ENCODE peak calls at places on chromosomes 5 and 9, in four cellular contexts. D is GM12878, I is upper lobe of left lung, A is stomach. R is an unnamed sample.

GRCh38 chr9:109923371-109923770 is 143.4 kb downstream of the PALM2AKAP2 start:
- DNase-seq in D (no peak), I (no peak), A (no peak), R (no peak)

GRCh38 chr9:126114409-126114760 is 212.2 kb upstream of the MVB12B start:
- DNase-seq in D (no peak), I (no peak), A (peak), R (no peak)

GRCh38 chr9:35645736-35646582 is 4.8 kb downstream of the SIT1 start:
- DNase-seq in D (no peak), I (no peak), A (peak), R (peak)

GRCh38 chr5:91281409-91281808 is 101.7 kb downstream of the ARRDC3 start:
- DNase-seq in D (no peak), I (no peak), A (no peak), R (no peak)

GRCh38 chr9:4299006-4299795 is 667 bp downstream of the GLIS3 start:
- DNase-seq in D (no peak), I (peak), A (peak), R (peak)

GRCh38 chr5:34459908-34460307 is 196.2 kb upstream of the RAI14 start:
- DNase-seq in D (no peak), I (no peak), A (no peak), R (no peak)

GRCh38 chr9:112881366-112881765 is 9.3 kb downstream of the SLC46A2 start:
- DNase-seq in D (no peak), I (no peak), A (no peak), R (no peak)

GRCh38 chr5:36897616-36898015 is 21.0 kb downstream of the NIPBL start:
- DNase-seq in D (no peak), I (no peak), A (no peak), R (no peak)

GRCh38 chr9:135980926-135981630 is 19.9 kb upstream of the UBAC1 start:
- DNase-seq in D (no peak), I (no peak), A (no peak), R (no peak)

GRCh38 chr5:53116597-53116996 is 7.0 kb upstream of the MOCS2 start:
- DNase-seq in D (no peak), I (no peak), A (no peak), R (no peak)

GRCh38 chr9:86714976-86715375 is 232.3 kb downstream of the GAS1 start:
- DNase-seq in D (no peak), I (no peak), A (no peak), R (no peak)

GRCh38 chr9:95942016-95942415 is 66.5 kb downstream of the ERCC6L2 start:
- DNase-seq in D (no peak), I (no peak), A (no peak), R (no peak)

GRCh38 chr5:31196309-31196708 is 2.8 kb downstream of the CDH6 start:
- DNase-seq in D (no peak), I (no peak), A (no peak), R (no peak)

GRCh38 chr5:172561151-172561550 is 79.9 kb upstream of the NEURL1B start:
- DNase-seq in D (no peak), I (no peak), A (no peak), R (no peak)

GRCh38 chr5:171270136-171270535 is 38.9 kb upstream of the TLX3 start:
- DNase-seq in D (no peak), I (no peak), A (no peak), R (no peak)

GRCh38 chr5:138241688-138242547 is 28.8 kb upstream of the CDC23 start:
- DNase-seq in D (no peak), I (peak), A (peak), R (no peak)

GRCh38 chr5:50963647-50964584 is 297.5 kb downstream of the PARP8 start:
- DNase-seq in D (no peak), I (peak), A (no peak), R (no peak)

GRCh38 chr9:76687861-76688374 is 76.3 kb upstream of the PCA3 start:
- DNase-seq in D (no peak), I (no peak), A (peak), R (no peak)

GRCh38 chr9:96494215-96494800 is 44.3 kb downstream of the HABP4 start:
- DNase-seq in D (no peak), I (no peak), A (no peak), R (no peak)

GRCh38 chr5:16454686-16455085 is 10.9 kb downstream of the ZNF622 start:
- DNase-seq in D (no peak), I (no peak), A (no peak), R (no peak)

GRCh38 chr5:181205735-181206401 is 872 bp upstream of the TRIM7 start:
- DNase-seq in D (no peak), I (no peak), A (no peak), R (no peak)

GRCh38 chr9:112831969-112832368 is 58.7 kb downstream of the SLC46A2 start:
- DNase-seq in D (no peak), I (no peak), A (no peak), R (no peak)

GRCh38 chr5:168066536-168067208 is 224.8 kb upstream of the WWC1 start:
- DNase-seq in D (no peak), I (no peak), A (no peak), R (no peak)

GRCh38 chr9:4171519-4171918 is 128.3 kb downstream of the GLIS3 start:
- DNase-seq in D (no peak), I (no peak), A (no peak), R (no peak)

DNA sequence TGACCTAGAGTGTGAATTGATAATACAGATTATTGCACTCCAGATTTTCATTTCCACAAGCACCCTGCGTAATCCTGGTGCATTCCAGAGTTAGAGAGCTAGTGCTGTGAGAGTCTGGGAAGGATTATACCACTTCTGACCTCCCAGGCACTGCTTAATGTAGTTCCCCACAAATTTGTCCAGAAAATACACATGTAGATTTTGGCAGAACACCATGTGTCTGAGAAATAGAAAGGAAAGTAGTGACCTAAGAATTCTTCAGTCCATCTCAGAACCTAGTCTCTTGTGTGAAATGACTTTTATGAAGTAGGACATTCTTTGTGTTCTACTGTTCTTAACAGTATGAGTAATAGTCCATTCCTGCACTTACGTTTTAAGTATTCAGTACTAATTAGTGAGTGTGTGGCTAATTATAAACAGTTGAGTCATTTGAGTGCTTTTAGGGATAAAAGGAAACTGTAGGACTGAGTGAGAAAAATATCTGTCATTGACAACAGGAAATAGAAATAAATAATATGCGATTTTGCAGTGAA is 27.8 kb upstream of the PTPDC1 start:
- DNase-seq in D (no peak), I (no peak), A (no peak), R (no peak)
- TF ChIP-seq EP300 in D (no peak), I (no peak), A (no peak), R (no peak)

GRCh38 chr5:151005187-151005974 is 15.0 kb upstream of the GPX3 start:
- DNase-seq in D (no peak), I (no peak), A (no peak), R (peak)
- TF ChIP-seq POLR2AphosphoS5 in D (no peak), I (peak), A (peak), R (peak)

DNA sequence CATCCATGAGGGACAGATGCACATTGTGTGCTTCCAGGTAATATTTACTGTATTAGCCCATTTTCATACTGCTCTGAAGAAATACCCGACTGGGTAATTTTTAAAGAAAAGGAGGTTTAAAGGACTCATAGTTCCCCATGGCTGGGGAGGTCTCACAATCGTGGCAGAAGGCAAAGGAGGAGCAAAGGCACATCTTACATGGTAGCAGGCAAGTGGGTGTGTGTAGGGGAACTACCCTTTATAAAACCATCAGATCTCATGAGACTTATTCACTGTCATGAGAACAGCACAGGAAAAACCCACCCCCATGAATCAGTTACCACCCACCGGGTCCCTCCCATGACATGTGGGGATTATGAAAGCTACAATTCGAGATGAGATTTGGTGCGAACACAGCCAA is 148.8 kb upstream of the FBXL17 start:
- DNase-seq in D (no peak), I (no peak), A (no peak), R (no peak)
- H3K4me3 ChIP-seq in D (no peak), I (no peak), A (no peak), R (no peak)

GRCh38 chr5:32852535-32852934 is 141.4 kb downstream of the NPR3 start:
- DNase-seq in D (no peak), I (no peak), A (no peak), R (peak)
- TF ChIP-seq EP300 in D (no peak), I (no peak), A (no peak), R (no peak)

GRCh38 chr5:103847060-103847459 is 284.5 kb upstream of the NUDT12 start:
- DNase-seq in D (no peak), I (no peak), A (no peak), R (no peak)

GRCh38 chr5:103840600-103840999 is 278.0 kb upstream of the NUDT12 start:
- DNase-seq in D (no peak), I (no peak), A (no peak), R (no peak)

GRCh38 chr5:103842936-103843335 is 280.3 kb upstream of the NUDT12 start:
- DNase-seq in D (no peak), I (no peak), A (no peak), R (no peak)
- TF ChIP-seq POLR2AphosphoS5 in D (no peak), I (no peak), A (no peak), R (no peak)

DNA sequence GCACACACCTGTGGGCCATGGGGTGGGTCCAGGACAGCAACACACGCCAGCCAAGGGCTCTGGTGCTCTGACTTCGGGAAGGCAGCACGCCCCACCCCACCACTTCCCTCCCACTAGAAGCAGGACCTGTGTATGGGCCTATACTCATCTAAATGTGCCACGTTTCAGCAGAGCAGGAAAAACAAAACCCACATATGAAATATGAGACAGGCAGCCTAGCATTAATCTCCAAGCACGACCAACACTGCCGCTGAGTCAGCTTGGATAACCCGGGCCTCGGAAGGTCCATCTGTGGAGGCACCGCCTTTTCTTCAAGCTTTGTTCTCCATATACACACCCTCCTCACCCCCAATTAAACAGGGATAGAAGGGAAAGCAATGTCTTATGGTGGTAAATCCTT is 203.1 kb downstream of the ROR2 start:
- DNase-seq in D (no peak), I (no peak), A (no peak), R (no peak)
- H3K4me3 ChIP-seq in D (no peak), I (no peak), A (no peak), R (no peak)

GRCh38 chr5:65017636-65018035 is 248.9 kb downstream of the CWC27 start:
- DNase-seq in D (no peak), I (no peak), A (no peak), R (no peak)

GRCh38 chr5:65018763-65019162 is 250.0 kb downstream of the CWC27 start:
- DNase-seq in D (no peak), I (no peak), A (no peak), R (no peak)

GRCh38 chr5:65022932-65023331 is 254.2 kb downstream of the CWC27 start:
- DNase-seq in D (no peak), I (no peak), A (no peak), R (no peak)

GRCh38 chr5:65021527-65022226 is 252.9 kb downstream of the CWC27 start:
- DNase-seq in D (peak), I (no peak), A (no peak), R (no peak)

GRCh38 chr5:65020492-65020891 is 251.8 kb downstream of the CWC27 start:
- DNase-seq in D (no peak), I (no peak), A (no peak), R (no peak)
- TF ChIP-seq EP300 in D (no peak), I (no peak), A (no peak), R (no peak)